ENCODE peak calls at places on chromosomes 4 and X, in four cellular contexts. L, T, W and G are unnamed samples. For H3K4me1, the result is how much of the 10 kb centered on the place peaks cover.

GRCh38 chr4:148299337-148299736 is 142.9 kb downstream of the NR3C2 start:
- DNase-seq in W (no peak), L (no peak), T (peak), G (no peak)

GRCh38 chrX:29143356-29143755 is 556.1 kb downstream of the IL1RAPL1 start:
- DNase-seq in W (no peak), T (no peak), L (no peak), G (no peak)

GRCh38 chr4:15004701-15005301 is 2.5 kb downstream of the CPEB2 start:
- DNase-seq in T (peak), W (peak), L (peak), G (peak)

GRCh38 chrX:40094041-40094899 is 3.5 kb downstream of the BCOR start:
- DNase-seq in W (peak), L (no peak), T (peak), G (no peak)

GRCh38 chr4:147596377-147596776 is 20.8 kb upstream of the TMEM184C start:
- DNase-seq in T (no peak), W (no peak), L (no peak), G (no peak)

GRCh38 chrX:10007604-10008003 is 40.4 kb downstream of the CLDN34 start:
- DNase-seq in W (no peak), T (no peak), L (no peak), G (no peak)

GRCh38 chrX:30153881-30154260 is 61.5 kb upstream of the MAGEB2 start:
- DNase-seq in W (no peak), T (no peak), L (no peak), G (no peak)

GRCh38 chr4:119735136-119735770 is 106.6 kb upstream of the PDE5A start:
- DNase-seq in W (no peak), L (no peak), T (no peak), G (no peak)

GRCh38 chr4:187235456-187236170 is 512.0 kb upstream of the FAT1 start:
- DNase-seq in T (peak), L (no peak), W (no peak), G (no peak)

GRCh38 chr4:15717126-15717525 is 14.3 kb downstream of the BST1 start:
- DNase-seq in T (no peak), W (no peak), L (no peak), G (no peak)

GRCh38 chr4:172962564-172963353 is 205.9 kb upstream of the GALNT7 start:
- DNase-seq in L (peak), T (no peak), W (peak), G (no peak)

GRCh38 chr4:4384837-4385236 is 2.1 kb upstream of the NSG1 start:
- DNase-seq in W (no peak), T (no peak), L (no peak), G (no peak)

GRCh38 chr4:155758500-155759371 is at the start of gene GUCY1B1:
- DNase-seq in L (peak), T (peak), W (peak), G (peak)

GRCh38 chr4:121270384-121270783 is 106.3 kb upstream of the TNIP3 start:
- DNase-seq in W (no peak), L (no peak), T (no peak), G (no peak)

GRCh38 chr4:114563536-114564315 is 34.9 kb upstream of the UGT8 start:
- DNase-seq in T (no peak), L (no peak), W (no peak), G (no peak)

GRCh38 chr4:16297003-16297402 is 70.7 kb upstream of the TAPT1 start:
- DNase-seq in T (no peak), W (no peak), L (no peak), G (no peak)

DNA sequence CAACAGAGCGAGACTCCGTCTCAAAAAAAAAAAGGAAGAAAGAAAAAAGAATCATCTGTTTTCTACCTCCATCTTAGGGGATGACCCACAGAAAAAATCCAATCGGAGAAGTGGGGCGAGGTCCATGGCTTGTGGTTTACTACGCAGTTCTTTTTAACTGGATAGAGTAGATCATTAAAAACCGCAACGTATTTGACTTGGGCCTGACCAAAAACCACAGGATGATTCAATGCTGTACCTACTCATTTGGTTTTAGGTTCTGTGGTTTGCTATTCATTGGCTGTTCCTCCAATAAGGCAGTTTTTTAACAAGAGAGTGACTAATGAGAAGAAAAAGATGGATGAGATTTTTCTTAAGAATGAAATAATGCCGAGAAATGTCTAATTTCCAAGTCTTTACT is 83.7 kb downstream of the FREM3 start:
- DNase-seq in L (no peak), T (no peak), W (no peak), G (no peak)
- TF ChIP-seq EP300 in L (no peak), T (no peak), W (no peak), G (no peak)

DNA sequence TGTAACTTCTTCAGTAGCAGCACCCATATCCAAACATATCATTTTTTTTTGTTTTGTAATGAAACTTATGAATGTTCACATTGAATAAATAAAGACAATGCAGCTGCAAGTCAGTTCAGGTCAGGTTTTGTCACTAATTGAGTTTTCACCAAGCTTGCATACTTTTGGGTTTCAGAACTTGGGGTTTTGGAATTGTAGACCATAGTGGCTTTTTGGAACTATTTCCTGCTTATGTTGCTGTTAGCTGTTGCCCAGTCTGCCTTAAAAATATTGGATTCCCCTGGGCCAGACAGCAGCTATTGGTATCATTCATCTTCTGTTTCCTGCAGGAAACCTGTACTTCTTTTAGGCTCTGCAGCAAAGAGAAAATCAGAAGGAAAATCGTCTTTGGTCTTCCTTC is 113.4 kb upstream of the LIMCH1 start:
- DNase-seq in W (no peak), T (no peak), L (no peak), G (no peak)
- H3K4me1 ChIP-seq in W (under half), T (under half), L (under half), G (under half)

GRCh38 chr4:8373270-8373972 is 67.1 kb downstream of the ACOX3 start:
- DNase-seq in W (no peak), L (no peak), T (no peak), G (no peak)
- TF ChIP-seq EP300 in W (no peak), L (no peak), T (no peak), G (no peak)

DNA sequence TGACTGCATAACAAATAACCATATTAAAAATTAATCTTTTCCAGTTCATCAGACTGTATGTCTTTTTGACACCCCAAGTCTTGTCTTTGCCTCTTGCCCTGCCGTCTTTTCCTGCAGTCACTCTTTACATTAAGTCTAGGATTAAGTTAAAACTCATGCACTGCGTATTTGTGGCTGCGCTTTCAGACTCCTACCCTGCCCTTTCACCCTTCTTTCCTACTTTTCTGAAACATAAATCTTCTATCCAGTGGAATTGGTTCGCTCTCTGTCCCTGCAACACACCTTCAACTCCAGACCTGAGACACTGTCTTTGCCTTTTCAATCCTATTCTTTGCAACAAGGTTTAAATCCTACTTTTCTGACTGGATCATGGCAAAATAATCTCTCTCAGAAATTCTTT is 19.9 kb downstream of the SPRY1 start:
- DNase-seq in L (no peak), W (no peak), T (no peak), G (no peak)
- H3K4me1 ChIP-seq in L (under half), W (under half), T (under half), G (under half)

DNA sequence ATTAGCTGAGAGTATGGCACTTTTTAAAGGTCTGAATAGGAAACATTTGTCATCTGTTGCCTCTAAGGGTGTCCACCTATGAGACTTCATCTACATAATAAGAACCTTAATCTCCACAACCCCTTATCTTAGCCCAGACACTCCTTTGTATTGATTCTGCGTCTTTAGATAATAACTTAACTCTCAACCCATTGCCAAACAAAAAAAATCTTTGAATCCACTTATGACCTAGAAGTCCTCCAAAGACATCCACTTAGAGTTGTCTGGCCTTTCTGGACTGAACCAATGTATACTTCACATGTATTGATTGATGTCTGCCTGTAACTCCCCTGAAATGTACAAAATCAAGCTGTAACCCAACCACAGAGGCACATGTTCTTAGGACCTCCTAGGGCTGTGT is 66.0 kb upstream of the CHRNA9 start:
- DNase-seq in L (no peak), W (no peak), T (no peak), G (no peak)
- TF ChIP-seq EP300 in L (no peak), W (no peak), T (no peak), G (no peak)